ENCODE peak calls at places on chromosome 15, in seven cellular contexts. Y, F, G, X, Z, R and O are unnamed samples.

GRCh38 chr15:63908986-63909385 is 75.2 kb upstream of the HERC1 start:
- DNase-seq in Y (no peak), F (no peak), G (peak), X (no peak), Z (no peak), R (no peak), O (peak)

GRCh38 chr15:92714071-92714456 is 58.5 kb upstream of the FAM174B start:
- DNase-seq in Y (peak), F (peak), G (peak), X (no peak), Z (peak), R (no peak), O (peak)

GRCh38 chr15:49492151-49492550 is 69.1 kb downstream of the FGF7 start:
- DNase-seq in Y (no peak), F (no peak), G (no peak), X (no peak), Z (no peak), R (no peak), O (no peak)

GRCh38 chr15:39312984-39313383 is 267.9 kb upstream of the THBS1 start:
- DNase-seq in Y (no peak), F (peak), G (no peak), X (no peak), Z (peak), R (peak), O (peak)

GRCh38 chr15:42270551-42270950 is 2.5 kb upstream of the GANC start:
- DNase-seq in Y (no peak), F (no peak), G (no peak), X (no peak), Z (no peak), R (no peak), O (no peak)

GRCh38 chr15:41746802-41747201 is 27.5 kb upstream of the MAPKBP1 start:
- DNase-seq in Y (no peak), F (no peak), G (peak), X (no peak), Z (no peak), R (no peak), O (peak)

GRCh38 chr15:85305050-85305449 is 75.4 kb upstream of the AKAP13 start:
- DNase-seq in Y (no peak), F (no peak), G (no peak), X (no peak), Z (no peak), R (no peak), O (no peak)

GRCh38 chr15:48555244-48555804 is 90.2 kb downstream of the FBN1 start:
- DNase-seq in Y (peak), F (no peak), G (peak), X (no peak), Z (no peak), R (no peak), O (no peak)

GRCh38 chr15:72758195-72758594 is 25.4 kb downstream of the ADPGK start:
- DNase-seq in Y (peak), F (no peak), G (peak), X (no peak), Z (no peak), R (no peak), O (peak)

GRCh38 chr15:71461748-71462147 is 346.5 kb downstream of the THSD4 start:
- DNase-seq in Y (no peak), F (no peak), G (no peak), X (no peak), Z (no peak), R (no peak), O (no peak)

GRCh38 chr15:59657635-59658125 is 365 bp upstream of the GTF2A2 start:
- DNase-seq in Y (no peak), F (no peak), G (no peak), X (no peak), Z (no peak), R (no peak), O (no peak)

GRCh38 chr15:43105077-43105769 is 615 bp downstream of the UBR1 start:
- DNase-seq in Y (no peak), F (no peak), G (peak), X (no peak), Z (peak), R (no peak), O (peak)

GRCh38 chr15:68258684-68259083 is 18.9 kb upstream of the FEM1B start:
- DNase-seq in Y (no peak), F (no peak), G (no peak), X (no peak), Z (peak), R (no peak), O (peak)

GRCh38 chr15:33738941-33739664 is 229.2 kb upstream of the CHRM5 start:
- DNase-seq in Y (no peak), F (no peak), G (no peak), X (no peak), Z (no peak), R (no peak), O (no peak)

GRCh38 chr15:33735637-33736247 is 232.6 kb upstream of the CHRM5 start:
- DNase-seq in Y (peak), F (peak), G (peak), X (no peak), Z (peak), R (peak), O (peak)

GRCh38 chr15:33742286-33742685 is 226.0 kb upstream of the CHRM5 start:
- DNase-seq in Y (no peak), F (no peak), G (peak), X (no peak), Z (no peak), R (no peak), O (no peak)

GRCh38 chr15:33735143-33735542 is 233.2 kb upstream of the CHRM5 start:
- DNase-seq in Y (no peak), F (no peak), G (no peak), X (no peak), Z (no peak), R (no peak), O (no peak)

DNA sequence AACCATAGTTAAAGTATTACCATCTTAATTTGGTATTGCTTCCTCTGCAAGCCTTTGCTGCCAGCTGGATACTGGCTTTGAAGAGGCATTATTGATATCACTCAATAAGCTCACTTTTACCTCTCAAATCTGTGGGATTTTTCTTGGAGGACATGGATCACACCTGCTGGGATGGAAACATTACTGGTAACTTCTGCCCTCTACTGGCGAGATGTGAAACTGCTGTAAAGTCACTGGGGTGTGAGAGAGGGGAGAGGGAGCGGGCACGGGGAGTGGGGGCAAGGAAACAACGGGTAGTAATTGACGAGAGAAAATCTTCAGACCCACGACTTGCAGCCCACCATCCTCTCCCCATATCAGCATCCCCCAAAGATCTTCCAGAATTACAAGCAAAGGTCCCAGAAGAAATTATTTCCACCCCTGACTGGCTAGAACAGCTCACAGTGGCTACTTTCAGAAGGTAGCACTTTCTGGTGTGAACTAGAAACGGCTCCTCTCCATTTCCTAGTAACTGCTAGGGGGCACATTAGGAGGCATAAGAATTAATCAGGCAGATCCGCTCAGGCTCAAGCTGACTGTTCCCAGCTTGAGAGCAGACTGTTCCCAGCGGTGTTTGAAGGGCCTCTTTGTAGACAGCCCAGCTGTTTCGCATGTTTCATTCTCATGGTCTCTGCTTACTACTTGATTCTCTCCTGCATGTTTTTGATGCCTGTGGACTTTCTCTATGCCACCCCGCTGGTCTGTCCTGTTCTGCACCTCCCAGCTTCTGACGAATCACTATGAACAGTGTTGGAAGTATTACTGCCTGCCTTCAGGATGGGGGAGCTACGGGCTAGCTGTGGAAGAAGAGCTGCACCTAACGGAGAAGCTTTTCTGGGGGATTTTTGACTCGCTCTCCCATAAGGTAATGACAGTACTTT is 230.3 kb upstream of the CHRM5 start:
- DNase-seq in Y (peak), F (peak), G (peak), X (no peak), Z (peak), R (peak), O (peak)
- TF ChIP-seq CTCF in Y (peak), F (peak), G (peak), X (peak), Z (peak), R (peak), O (peak)

DNA sequence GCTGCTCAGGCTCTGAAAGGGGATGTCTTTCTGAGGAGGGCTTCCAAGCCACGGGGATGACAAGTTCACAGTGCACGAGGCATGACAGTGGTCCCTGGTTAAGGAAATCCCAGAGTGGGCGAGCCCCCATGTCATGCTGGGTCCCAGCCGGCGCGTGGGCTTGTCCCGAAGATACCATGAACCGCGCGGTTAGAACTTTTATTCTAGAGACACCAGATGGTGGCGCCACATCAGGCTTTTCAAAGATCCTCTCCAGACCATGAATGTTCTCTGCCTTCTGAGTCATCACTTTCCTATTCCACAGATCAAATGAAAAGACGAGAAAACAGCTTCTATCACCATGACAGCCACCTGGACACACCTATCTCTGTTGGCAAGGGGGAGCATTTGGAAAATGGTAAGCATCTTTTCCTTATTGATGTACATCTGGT is 227.8 kb upstream of the LYSMD4 start:
- DNase-seq in Y (peak), F (peak), G (no peak), X (no peak), Z (peak), R (peak), O (peak)
- TF ChIP-seq CTCF in Y (no peak), F (no peak), G (no peak), X (no peak), Z (peak), R (peak), O (peak)

GRCh38 chr15:75152382-75153079 is 49.2 kb upstream of the C15orf39 start:
- DNase-seq in Y (no peak), F (no peak), G (no peak), X (no peak), Z (no peak), R (no peak), O (no peak)
- TF ChIP-seq CTCF in Y (no peak), F (no peak), G (no peak), X (no peak), Z (no peak), R (no peak), O (no peak)

DNA sequence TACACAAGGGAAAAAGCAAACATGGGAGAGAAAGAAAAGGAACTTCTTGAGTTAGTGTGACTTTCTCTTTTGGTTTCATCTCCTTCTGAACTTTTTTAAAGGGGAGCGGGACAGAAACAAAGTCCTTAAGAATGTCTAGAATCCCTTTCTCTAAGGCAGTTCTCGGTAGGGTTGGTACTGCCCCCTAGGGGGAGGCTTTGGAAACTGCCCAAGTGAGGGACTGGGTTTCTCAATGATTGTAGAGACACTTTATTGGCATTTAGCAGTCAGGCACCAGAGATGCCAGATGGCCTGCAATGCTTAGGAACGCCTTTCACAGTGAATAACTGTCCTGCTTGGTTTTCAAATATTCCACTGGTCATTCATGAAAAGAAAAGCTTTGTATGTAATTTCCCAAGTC is 172.6 kb downstream of the WDR72 start:
- DNase-seq in Y (no peak), F (peak), G (no peak), X (no peak), Z (peak), R (peak), O (peak)
- TF ChIP-seq CTCF in Y (no peak), F (peak), G (no peak), X (peak), Z (peak), R (no peak), O (peak)

DNA sequence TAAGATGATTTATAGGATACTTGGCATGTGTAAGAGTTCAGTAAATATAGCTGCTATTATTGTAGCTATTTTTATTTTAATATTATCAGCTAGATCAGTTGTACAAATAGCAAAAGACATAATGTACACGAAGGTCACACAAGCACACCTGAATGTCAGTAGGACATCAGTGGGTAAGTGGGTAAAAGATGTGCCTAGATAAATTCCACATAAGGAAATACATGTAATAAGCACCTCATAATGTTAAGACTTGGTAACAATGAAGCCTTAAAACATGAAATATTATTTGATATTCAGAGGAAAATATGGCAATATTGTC is 41.5 kb downstream of the ABHD2 start:
- DNase-seq in Y (no peak), F (no peak), G (no peak), X (no peak), Z (no peak), R (no peak), O (no peak)
- TF ChIP-seq CTCF in Y (no peak), F (no peak), G (no peak), X (no peak), Z (no peak), R (no peak), O (no peak)

GRCh38 chr15:80985976-80986375 is 3.6 kb downstream of the MESD start:
- DNase-seq in Y (no peak), F (no peak), G (no peak), X (no peak), Z (no peak), R (no peak), O (no peak)
- TF ChIP-seq CTCF in Y (no peak), F (no peak), G (no peak), X (no peak), Z (no peak), R (no peak), O (no peak)

GRCh38 chr15:75809986-75810750 is 33.1 kb upstream of the UBE2Q2 start:
- DNase-seq in Y (peak), F (peak), G (peak), X (no peak), Z (peak), R (peak), O (peak)
- TF ChIP-seq CTCF in Y (peak), F (no peak), G (peak), X (no peak), Z (peak), R (peak), O (peak)